ENCODE peak calls at places on chromosomes 3 and 15, in four cellular contexts. I, D, U and O are unnamed samples.

GRCh38 chr15:48493084-48493762 is 152.3 kb downstream of the FBN1 start:
- DNase-seq in I (no peak), D (no peak), U (no peak), O (no peak)

GRCh38 chr3:22210693-22211092 is 459.7 kb upstream of the ZNF385D start:
- DNase-seq in D (no peak), U (no peak), I (no peak), O (no peak)

GRCh38 chr3:171347017-171347979 is 112.9 kb downstream of the TNIK start:
- DNase-seq in D (no peak), U (no peak), I (no peak), O (no peak)

GRCh38 chr15:65051266-65051665 is 6.1 kb downstream of the SLC51B start:
- DNase-seq in I (no peak), U (no peak), D (no peak), O (no peak)

GRCh38 chr15:40047413-40048154 is 8.6 kb upstream of the SRP14 start:
- DNase-seq in U (no peak), D (no peak), I (no peak), O (peak; percentile 85)

GRCh38 chr3:105907790-105908189 is 39.0 kb upstream of the CBLB start:
- DNase-seq in D (no peak), U (no peak), I (no peak), O (no peak)

GRCh38 chr15:66622677-66623076 is 56.9 kb upstream of the LCTL start:
- DNase-seq in I (no peak), D (no peak), U (no peak), O (no peak)

GRCh38 chr3:28347374-28348285 is 891 bp upstream of the ZCWPW2 start:
- DNase-seq in D (peak; percentile 20), U (no peak), I (no peak), O (no peak)

GRCh38 chr15:98668566-98669308 is 20.4 kb downstream of the IGF1R start:
- DNase-seq in I (no peak), U (no peak), D (no peak), O (no peak)

GRCh38 chr15:70195808-70196304 is 98.1 kb upstream of the TLE3 start:
- DNase-seq in I (no peak), U (no peak), D (no peak), O (peak; percentile 87)

GRCh38 chr3:32859604-32860237 is 41.9 kb downstream of the TRIM71 start:
- DNase-seq in D (no peak), I (no peak), U (no peak), O (no peak)

GRCh38 chr3:23966308-23966707 is 21.2 kb downstream of the NR1D2 start:
- DNase-seq in I (no peak), U (no peak), D (no peak), O (no peak)

GRCh38 chr15:24823473-24823872 is 131.3 kb upstream of the SNRPN start:
- DNase-seq in U (no peak), D (peak; percentile 93), I (no peak), O (no peak)

GRCh38 chr3:126646662-126647061 is 8.3 kb downstream of the TXNRD3 start:
- DNase-seq in D (no peak), I (no peak), U (no peak), O (no peak)

GRCh38 chr3:197154-197855 is 742 bp downstream of the CHL1 start:
- DNase-seq in U (peak; percentile 24), D (peak; percentile 73), I (peak; percentile 79), O (peak; percentile 84)

GRCh38 chr3:157405457-157405856 is 31.2 kb upstream of the PTX3 start:
- DNase-seq in D (no peak), I (no peak), U (no peak), O (no peak)

GRCh38 chr3:56744016-56744415 is 57.7 kb downstream of the ARHGEF3 start:
- DNase-seq in D (no peak), U (no peak), I (no peak), O (no peak)

GRCh38 chr3:46811615-46812236 is 51.5 kb downstream of the MYL3 start:
- DNase-seq in U (no peak), D (peak; percentile 28), I (no peak), O (no peak)

GRCh38 chr3:161475905-161476304 is 20.7 kb upstream of the OTOL1 start:
- DNase-seq in D (no peak), U (no peak), I (no peak), O (no peak)

DNA sequence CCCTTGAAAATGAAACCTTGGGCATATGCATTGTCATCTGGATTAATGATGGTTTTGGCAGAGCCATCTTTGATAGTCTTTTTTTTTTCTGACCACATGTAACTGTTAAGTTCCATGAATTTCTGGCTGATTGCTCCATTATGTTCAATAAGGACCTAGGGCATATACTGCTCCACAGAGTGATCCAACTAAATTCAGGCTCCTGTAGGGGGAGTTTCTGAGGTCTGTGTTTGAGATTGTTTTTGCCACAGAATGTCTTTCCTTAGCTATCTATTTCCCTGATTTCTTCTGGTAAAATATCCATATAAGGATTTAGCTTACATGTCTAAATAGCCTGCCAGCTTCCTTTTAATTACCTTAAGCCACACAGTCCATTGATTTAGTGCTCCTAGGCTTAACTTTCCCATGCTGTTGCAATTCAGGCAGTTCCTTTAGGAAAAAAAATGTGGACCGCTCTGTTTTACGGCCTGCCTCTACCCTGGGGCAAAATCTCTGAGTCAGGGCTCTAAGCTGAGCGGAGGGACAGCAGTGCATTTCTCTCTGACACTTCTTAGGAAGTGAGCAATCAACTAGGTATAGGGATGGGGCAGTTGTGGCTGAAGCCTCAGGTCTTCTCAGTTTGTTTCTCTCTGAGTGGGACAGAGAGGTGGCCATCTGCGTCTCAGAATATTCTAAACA is 796.2 kb downstream of the NR2F2 start:
- DNase-seq in D (no peak), U (no peak), I (no peak), O (no peak)
- TF ChIP-seq CTCF in D (no peak), U (no peak), I (no peak), O (no peak)

DNA sequence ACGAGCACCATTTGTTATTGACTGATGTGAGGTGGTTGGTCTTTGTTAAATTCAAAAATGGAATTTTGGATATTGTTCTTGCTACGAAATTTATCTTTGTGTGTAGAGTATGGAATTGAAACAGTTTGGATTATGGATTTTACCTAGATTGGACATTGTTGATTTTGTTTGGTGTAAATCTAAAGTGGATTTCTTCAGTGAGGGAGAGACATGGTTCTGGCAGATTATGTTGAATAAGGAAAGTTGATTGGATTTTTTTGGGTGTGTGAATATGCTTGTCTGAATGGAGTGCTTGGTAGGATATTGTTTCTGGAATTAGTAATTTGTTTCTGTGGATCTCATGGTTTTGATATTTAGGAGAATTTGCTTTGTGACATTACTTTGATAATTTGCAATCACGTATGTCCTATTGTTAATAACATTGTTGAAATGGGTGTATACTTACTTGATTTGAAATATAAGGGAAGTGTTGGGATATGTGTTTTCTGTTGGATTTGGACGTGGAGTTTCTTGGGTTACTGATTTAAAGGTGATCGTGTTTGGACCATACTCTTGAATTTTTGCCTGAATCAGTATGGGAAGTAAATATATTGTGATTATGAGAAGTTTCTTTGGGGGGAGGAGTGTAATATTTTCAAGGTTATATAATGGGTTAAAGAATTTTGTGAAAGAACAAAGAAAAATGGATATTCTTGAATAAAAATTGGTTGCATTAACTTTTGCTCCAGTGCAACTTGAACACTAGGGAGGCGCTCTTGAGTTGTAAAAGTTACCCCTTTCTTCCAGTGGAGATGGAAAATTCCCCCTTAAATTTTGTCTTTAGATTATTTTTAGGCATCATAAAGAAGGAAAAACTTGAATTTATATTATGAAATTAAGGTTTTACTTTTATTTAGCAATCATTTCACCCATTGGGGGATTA is 875 bp upstream of the CHD2 start:
- DNase-seq in D (no peak), U (no peak), I (no peak), O (no peak)
- TF ChIP-seq CTCF in D (peak; percentile 57), U (no peak), I (no peak), O (peak; percentile 48)

DNA sequence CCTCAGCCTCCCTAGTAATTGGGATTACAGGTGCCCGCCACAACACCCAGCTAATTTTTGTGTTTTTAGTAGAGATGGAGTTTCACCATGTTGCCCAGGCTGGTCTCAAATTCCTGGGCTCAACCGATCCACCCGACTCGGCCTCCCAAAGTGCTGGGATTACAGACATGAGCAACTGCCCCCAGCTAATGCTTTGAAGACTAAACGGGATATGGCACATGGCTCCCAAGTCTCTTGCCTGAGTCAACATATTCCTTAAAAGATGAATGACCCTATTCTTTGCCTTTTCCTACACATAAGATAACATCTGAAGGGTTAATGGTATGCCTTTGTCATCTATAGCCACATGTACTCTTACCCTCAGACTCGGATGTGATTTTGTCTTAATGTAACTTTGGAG is 38.4 kb upstream of the NEDD4 start:
- DNase-seq in I (no peak), D (no peak), U (no peak), O (no peak)
- TF ChIP-seq CTCF in I (no peak), D (no peak), U (no peak), O (no peak)

GRCh38 chr15:74138642-74139041 is 8.3 kb downstream of the ISLR2 start:
- DNase-seq in U (no peak), I (no peak), D (no peak), O (no peak)

GRCh38 chr15:74134387-74135027 is 4.1 kb downstream of the ISLR2 start:
- DNase-seq in D (peak; percentile 81), I (no peak), U (no peak), O (no peak)

GRCh38 chr15:74135041-74135565 is 4.7 kb downstream of the ISLR2 start:
- DNase-seq in I (no peak), U (no peak), D (no peak), O (no peak)

GRCh38 chr15:74137544-74137920 is 7.1 kb downstream of the ISLR2 start:
- DNase-seq in D (no peak), I (no peak), U (no peak), O (no peak)

DNA sequence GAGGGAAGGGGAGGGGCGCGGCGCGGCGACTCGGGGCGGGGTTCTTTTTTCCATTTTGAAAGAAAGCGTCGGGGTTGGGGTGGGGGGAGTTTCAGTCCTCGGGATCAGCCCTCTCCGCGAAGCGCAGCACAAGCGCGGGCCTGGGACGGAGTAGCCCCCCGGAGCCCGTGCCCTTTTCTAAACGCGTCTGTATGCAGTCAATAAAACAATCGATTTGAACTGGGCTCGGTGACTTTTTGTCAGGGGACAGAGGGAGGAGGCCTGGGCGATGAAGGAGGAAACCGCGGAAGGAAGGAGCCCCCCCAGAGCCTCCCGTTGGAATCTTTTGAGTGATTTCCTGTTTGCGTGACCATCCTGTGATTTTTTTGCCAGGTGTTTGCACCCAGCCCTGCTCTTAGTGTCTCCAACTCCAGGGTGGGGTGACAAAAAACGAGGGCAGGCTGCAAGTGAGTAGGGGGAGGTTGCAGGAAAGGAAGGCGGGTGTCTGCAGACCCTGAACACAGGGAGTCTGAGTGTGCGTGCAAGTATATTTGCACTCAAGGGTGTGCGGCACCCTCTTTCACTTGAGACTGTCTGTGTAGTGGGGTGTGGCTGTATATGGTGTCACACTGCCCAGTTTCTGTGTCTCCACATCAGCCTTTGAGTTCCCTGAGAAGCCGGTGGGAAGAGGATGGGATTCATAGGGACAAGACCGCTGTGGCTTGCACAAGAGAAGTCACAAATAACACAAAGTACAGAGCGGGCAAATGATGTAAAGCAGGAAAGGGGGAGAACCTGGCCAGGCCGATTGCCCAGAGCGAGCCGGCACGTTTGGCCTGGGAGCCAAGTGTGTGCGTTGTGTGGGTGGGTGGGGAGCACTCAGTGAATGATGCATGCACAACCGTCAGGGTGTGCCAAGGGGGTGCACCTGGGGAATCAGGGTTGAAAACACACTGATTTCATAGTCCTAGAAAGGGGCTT is 6.5 kb downstream of the ISLR2 start:
- DNase-seq in I (no peak), U (no peak), D (no peak), O (no peak)
- TF ChIP-seq CTCF in I (no peak), U (no peak), D (no peak), O (no peak)

GRCh38 chr3:63795438-63795837 is 23.7 kb upstream of the C3orf49 start:
- DNase-seq in D (no peak), I (no peak), U (no peak), O (no peak)

GRCh38 chr3:63791974-63792373 is 27.1 kb upstream of the C3orf49 start:
- DNase-seq in D (no peak), I (no peak), U (no peak), O (no peak)
- TF ChIP-seq CTCF in D (no peak), I (peak; percentile 10), U (no peak), O (peak; percentile 37)